ENCODE peak calls at places on chromosome 4, in ten cellular contexts. K, D, Q, Z, J, M, I, X, L and B are unnamed samples.

GRCh38 chr4:124206779-124207605 is 505.5 kb downstream of the ANKRD50 start:
- DNase-seq in K (no peak), D (no peak), Q (no peak), Z (no peak), J (peak; percentile 51), M (no peak), I (no peak), X (no peak), L (no peak), B (no peak)

GRCh38 chr4:184473515-184474260 is 662 bp downstream of the IRF2 start:
- DNase-seq in K (peak; percentile 39), D (peak; percentile 44), Q (no peak), Z (no peak), J (no peak), M (no peak), I (peak; percentile 15), X (no peak), L (no peak), B (peak; percentile 91)

GRCh38 chr4:110865611-110866254 is 242.9 kb upstream of the PITX2 start:
- DNase-seq in K (no peak), D (no peak), Q (no peak), Z (no peak), J (no peak), M (no peak), I (no peak), X (no peak), L (no peak), B (no peak)

GRCh38 chr4:176782794-176783193 is 9.9 kb downstream of the VEGFC start:
- DNase-seq in K (no peak), D (no peak), Q (no peak), Z (no peak), J (no peak), M (no peak), I (no peak), X (peak; percentile 72), L (no peak), B (no peak)

GRCh38 chr4:3344596-3344995 is 51.8 kb downstream of the RGS12 start:
- DNase-seq in K (no peak), D (no peak), Q (peak; percentile 44), Z (no peak), J (no peak), M (no peak), I (no peak), X (no peak), L (peak; percentile 82), B (no peak)

GRCh38 chr4:154928640-154929257 is 147.7 kb downstream of the RBM46 start:
- DNase-seq in K (no peak), D (no peak), Q (no peak), Z (peak; percentile 43), J (no peak), M (peak; percentile 32), I (no peak), X (peak; percentile 21), L (no peak), B (no peak)

GRCh38 chr4:174524242-174524641 is 2.0 kb upstream of the HPGD start:
- DNase-seq in K (no peak), D (peak; percentile 58), Q (no peak), Z (no peak), J (no peak), M (no peak), I (no peak), X (no peak), L (no peak), B (no peak)

GRCh38 chr4:41687971-41688370 is 60.6 kb downstream of the PHOX2B start:
- DNase-seq in K (no peak), D (no peak), Q (no peak), Z (no peak), J (no peak), M (no peak), I (no peak), X (no peak), L (no peak), B (no peak)

GRCh38 chr4:142088906-142089305 is 452.5 kb downstream of the IL15 start:
- DNase-seq in K (no peak), D (no peak), Q (no peak), Z (no peak), J (no peak), M (no peak), I (no peak), X (no peak), L (no peak), B (no peak)

GRCh38 chr4:142092941-142093340 is 456.6 kb downstream of the IL15 start:
- DNase-seq in K (no peak), D (no peak), Q (no peak), Z (no peak), J (no peak), M (no peak), I (no peak), X (no peak), L (no peak), B (no peak)

GRCh38 chr4:142091085-142091513 is 454.7 kb downstream of the IL15 start:
- DNase-seq in K (no peak), D (no peak), Q (no peak), Z (no peak), J (no peak), M (no peak), I (no peak), X (peak; percentile 97), L (no peak), B (no peak)

GRCh38 chr4:142095886-142096605 is 459.7 kb downstream of the IL15 start:
- DNase-seq in K (no peak), D (no peak), Q (no peak), Z (peak; percentile 90), J (no peak), M (no peak), I (peak; percentile 73), X (peak; percentile 94), L (no peak), B (no peak)

DNA sequence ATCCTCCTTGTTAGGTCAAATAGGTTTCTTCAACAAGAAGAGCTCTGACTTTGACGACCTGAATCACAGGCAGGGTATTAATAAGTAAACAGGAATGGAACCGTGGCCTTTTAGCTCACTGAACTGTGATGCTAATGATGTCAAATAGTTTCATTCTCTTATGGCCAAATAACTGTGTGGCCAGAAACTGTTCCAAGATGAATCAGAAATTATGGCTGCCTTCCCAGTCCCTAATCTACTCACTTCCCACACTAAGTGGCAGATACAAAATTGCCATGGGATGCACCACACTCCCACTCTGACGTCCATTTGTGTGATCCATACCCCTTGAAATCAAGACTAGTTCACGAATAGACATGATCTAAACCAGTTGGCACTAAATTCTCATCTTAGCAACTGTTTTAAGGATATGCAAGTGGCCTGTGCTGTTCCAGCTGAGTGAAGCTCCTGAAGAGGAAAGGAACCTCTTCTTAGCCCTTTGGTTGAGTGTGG is 455.4 kb downstream of the IL15 start:
- DNase-seq in K (no peak), D (no peak), Q (no peak), Z (peak; percentile 48), J (no peak), M (no peak), I (no peak), X (peak; percentile 95), L (no peak), B (no peak)
- TF ChIP-seq POLR2AphosphoS5 in K (no peak), D (no peak), Q (no peak), Z (no peak), J (no peak), M (no peak), I (no peak), X (peak; percentile 38), L (no peak), B (no peak)

GRCh38 chr4:31998807-31999206 is 1278.6 kb downstream of the PCDH7 start:
- DNase-seq in K (no peak), D (no peak), Q (no peak), Z (no peak), J (no peak), M (no peak), I (no peak), X (no peak), L (no peak), B (no peak)

GRCh38 chr4:32000846-32001488 is 1280.8 kb downstream of the PCDH7 start:
- DNase-seq in K (no peak), D (no peak), Q (no peak), Z (no peak), J (no peak), M (no peak), I (no peak), X (no peak), L (no peak), B (no peak)

GRCh38 chr4:32002037-32002747 is 1282.0 kb downstream of the PCDH7 start:
- DNase-seq in K (no peak), D (no peak), Q (no peak), Z (no peak), J (no peak), M (no peak), I (no peak), X (no peak), L (no peak), B (no peak)

DNA sequence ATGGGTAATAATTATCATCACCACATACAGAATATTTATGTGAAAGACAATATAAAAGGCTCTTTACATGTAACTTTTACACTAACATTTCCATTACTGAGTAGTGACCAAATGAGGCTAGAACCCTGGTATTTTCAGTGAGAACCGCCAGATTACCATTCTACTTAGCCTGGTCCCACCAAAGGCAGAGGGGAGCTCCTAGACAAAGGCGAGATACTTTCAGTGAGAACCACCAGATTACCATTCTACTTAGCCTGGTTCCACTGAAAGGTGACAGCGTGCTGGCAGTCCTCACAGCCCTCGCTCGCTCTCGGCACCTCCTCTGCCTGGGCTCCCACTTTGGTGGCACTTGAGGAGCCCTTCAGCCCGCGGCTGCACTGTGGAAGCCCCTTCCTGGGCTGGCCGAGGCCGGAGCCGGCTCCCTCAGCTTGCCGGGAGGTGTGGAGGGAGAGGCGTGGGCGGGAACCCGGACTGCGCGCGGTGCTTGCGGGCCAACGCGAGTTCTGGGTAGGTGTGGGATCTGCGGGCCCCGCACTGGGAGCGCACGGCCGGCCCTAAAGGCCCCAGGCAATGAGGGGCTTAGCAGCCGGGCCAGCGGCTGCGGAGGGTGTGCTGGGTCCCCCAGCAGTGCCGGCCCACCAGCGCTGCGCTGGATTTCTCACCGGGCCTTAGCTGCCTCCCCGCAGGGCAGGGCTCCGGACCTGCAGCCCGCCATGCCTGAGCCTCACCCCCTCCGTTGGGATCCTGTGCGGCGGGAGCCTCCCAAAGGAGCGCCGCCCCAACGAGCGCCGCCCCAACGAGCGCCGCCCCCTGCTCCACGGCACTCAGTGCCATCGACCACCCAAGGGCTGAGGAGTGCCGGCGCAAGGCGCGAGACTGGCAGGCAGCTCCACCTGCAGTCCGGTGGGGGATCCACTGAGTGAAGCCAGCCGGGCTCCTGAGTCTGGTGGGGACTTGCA is 1276.1 kb downstream of the PCDH7 start:
- DNase-seq in K (no peak), D (no peak), Q (no peak), Z (no peak), J (no peak), M (no peak), I (no peak), X (no peak), L (no peak), B (peak; percentile 77)
- TF ChIP-seq POLR2A in K (no peak), D (no peak), Q (no peak), Z (no peak), J (no peak), M (no peak), I (no peak), X (no peak), L (no peak), B (no peak)

GRCh38 chr4:7052923-7053715 is 9.9 kb downstream of the TADA2B start:
- DNase-seq in K (no peak), D (peak; percentile 46), Q (no peak), Z (no peak), J (no peak), M (no peak), I (no peak), X (no peak), L (no peak), B (no peak)
- TF ChIP-seq POLR2AphosphoS5 in K (no peak), D (no peak), Q (no peak), Z (no peak), J (no peak), M (no peak), I (no peak), X (no peak), L (no peak), B (no peak)

DNA sequence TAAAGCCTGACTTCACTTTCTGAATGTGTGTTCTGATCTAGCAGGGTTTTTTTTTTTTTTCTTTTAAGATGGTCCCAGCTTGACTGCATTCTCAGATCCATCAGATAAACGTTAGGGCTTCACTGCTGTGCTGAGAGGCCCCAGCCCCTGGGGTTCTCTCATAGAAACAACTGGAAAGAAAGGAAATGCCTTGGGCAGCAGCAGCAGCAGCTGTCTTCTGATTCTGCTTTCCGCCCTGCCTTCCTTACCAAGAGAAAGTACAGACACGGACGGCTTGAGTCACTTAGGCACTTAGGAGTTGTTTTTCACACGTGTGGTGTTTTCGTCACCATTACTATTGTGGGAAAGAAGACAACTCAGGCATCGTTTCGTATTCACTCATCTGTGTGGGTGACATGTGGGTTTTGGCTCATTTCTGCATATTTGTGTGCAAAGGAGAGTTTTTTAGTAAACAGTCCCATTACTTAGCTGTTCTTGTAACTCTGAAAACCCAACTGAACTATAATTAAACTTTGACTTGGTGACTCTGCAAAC is 172.0 kb downstream of the PTTG2 start:
- DNase-seq in K (peak; percentile 37), D (no peak), Q (peak; percentile 75), Z (no peak), J (no peak), M (no peak), I (no peak), X (peak; percentile 92), L (no peak), B (no peak)
- TF ChIP-seq POLR2A in K (no peak), D (no peak), Q (peak; percentile 23), Z (no peak), J (no peak), M (no peak), I (peak; percentile 15), X (no peak), L (no peak), B (no peak)